ENCODE peak calls at places on chromosomes 1 and 21, in seven cellular contexts. Y is HFF-Myc, Z is cardiac fibroblast, S is tibial nerve, M is right lobe of liver, A is transverse colon, R is AG04450. O is an unnamed sample.

GRCh38 chr1:24420547-24420946 is 4.9 kb downstream of the NIPAL3 start:
- DNase-seq in S (no peak), M (no peak), Z (peak), A (no peak), R (no peak), Y (no peak), O (no peak)

GRCh38 chr1:229848762-229849677 is 218.0 kb upstream of the GALNT2 start:
- DNase-seq in Y (no peak), S (no peak), R (no peak), A (no peak), Z (peak), M (no peak), O (peak)

GRCh38 chr1:152495066-152495675 is 15.4 kb upstream of the LCE5A start:
- DNase-seq in M (no peak), A (peak), Z (peak), S (no peak), R (no peak), Y (no peak), O (peak)

GRCh38 chr21:14545906-14546480 is at the start of gene SAMSN1:
- DNase-seq in A (peak), M (peak), R (no peak), Z (peak), S (no peak), Y (no peak), O (no peak)

GRCh38 chr1:116346943-116347673 is 25.9 kb upstream of the ATP1A1 start:
- DNase-seq in Y (no peak), Z (no peak), A (no peak), M (no peak), R (no peak), S (no peak), O (no peak)

GRCh38 chr1:225460021-225460736 is 32.3 kb upstream of the LBR start:
- DNase-seq in M (no peak), Y (no peak), Z (peak), A (peak), S (no peak), R (no peak), O (no peak)

GRCh38 chr1:231776006-231776707 is 149.6 kb downstream of the DISC1 start:
- DNase-seq in Z (peak), Y (no peak), M (no peak), A (no peak), R (no peak), S (no peak), O (peak)

GRCh38 chr1:178151831-178152230 is 57.9 kb downstream of the RASAL2 start:
- DNase-seq in R (no peak), Y (no peak), Z (no peak), M (no peak), S (no peak), A (no peak), O (no peak)

GRCh38 chr1:51285055-51285454 is 45.3 kb downstream of the TTC39A start:
- DNase-seq in Y (no peak), R (no peak), A (no peak), S (no peak), Z (no peak), M (no peak), O (no peak)

GRCh38 chr1:43174873-43175272 is 2.7 kb downstream of the CFAP57 start:
- DNase-seq in R (no peak), Y (no peak), Z (no peak), S (no peak), A (no peak), M (no peak), O (no peak)

GRCh38 chr1:58809327-58810040 is 25.6 kb upstream of the JUN start:
- DNase-seq in R (peak), M (no peak), S (no peak), A (no peak), Y (no peak), Z (peak), O (no peak)

GRCh38 chr1:155082941-155083541 is 4.4 kb downstream of the EFNA3 start:
- DNase-seq in M (peak), Y (no peak), S (no peak), A (peak), R (no peak), Z (no peak), O (no peak)

GRCh38 chr21:44618504-44618903 is 6.6 kb downstream of the KRTAP10-8 start:
- DNase-seq in R (no peak), Y (no peak), M (peak), Z (peak), A (peak), S (no peak), O (no peak)

GRCh38 chr21:15437873-15438272 is 291.9 kb upstream of the USP25 start:
- DNase-seq in Z (no peak), S (no peak), R (no peak), M (no peak), A (no peak), Y (peak), O (no peak)

GRCh38 chr1:64948216-64948615 is 18.1 kb downstream of the JAK1 start:
- DNase-seq in M (no peak), S (no peak), R (no peak), A (no peak), Z (no peak), Y (no peak), O (no peak)

GRCh38 chr1:40449684-40450490 is at the start of gene ZFP69B:
- DNase-seq in A (peak), S (peak), Y (peak), Z (peak), R (peak), M (peak), O (peak)

GRCh38 chr1:72284398-72285073 is 2.2 kb upstream of the NEGR1 start:
- DNase-seq in Z (peak), R (peak), M (peak), Y (peak), S (no peak), A (peak), O (peak)

GRCh38 chr1:211566431-211567025 is 12.4 kb downstream of the SLC30A1 start:
- DNase-seq in R (no peak), Z (no peak), Y (no peak), A (no peak), M (no peak), S (no peak), O (no peak)

GRCh38 chr1:173017792-173018191 is 32.9 kb downstream of the TNFSF18 start:
- DNase-seq in Y (no peak), M (no peak), S (no peak), Z (no peak), R (no peak), A (no peak), O (no peak)

GRCh38 chr1:173020138-173020742 is 30.5 kb downstream of the TNFSF18 start:
- DNase-seq in M (no peak), Z (no peak), R (no peak), S (no peak), Y (no peak), A (no peak), O (no peak)

GRCh38 chr1:173016409-173016808 is 34.3 kb downstream of the TNFSF18 start:
- DNase-seq in R (no peak), M (no peak), S (no peak), Z (no peak), Y (no peak), A (no peak), O (no peak)

GRCh38 chr1:173014145-173014544 is 36.6 kb downstream of the TNFSF18 start:
- DNase-seq in R (no peak), Y (no peak), S (no peak), M (no peak), A (no peak), Z (no peak), O (no peak)

GRCh38 chr1:173015629-173016028 is 35.1 kb downstream of the TNFSF18 start:
- DNase-seq in S (no peak), R (no peak), A (no peak), Z (no peak), M (no peak), Y (no peak), O (no peak)
- TF ChIP-seq CTCF in S (no peak), R (no peak), A (no peak), Z (no peak), M (no peak), Y (no peak), O (no peak)

DNA sequence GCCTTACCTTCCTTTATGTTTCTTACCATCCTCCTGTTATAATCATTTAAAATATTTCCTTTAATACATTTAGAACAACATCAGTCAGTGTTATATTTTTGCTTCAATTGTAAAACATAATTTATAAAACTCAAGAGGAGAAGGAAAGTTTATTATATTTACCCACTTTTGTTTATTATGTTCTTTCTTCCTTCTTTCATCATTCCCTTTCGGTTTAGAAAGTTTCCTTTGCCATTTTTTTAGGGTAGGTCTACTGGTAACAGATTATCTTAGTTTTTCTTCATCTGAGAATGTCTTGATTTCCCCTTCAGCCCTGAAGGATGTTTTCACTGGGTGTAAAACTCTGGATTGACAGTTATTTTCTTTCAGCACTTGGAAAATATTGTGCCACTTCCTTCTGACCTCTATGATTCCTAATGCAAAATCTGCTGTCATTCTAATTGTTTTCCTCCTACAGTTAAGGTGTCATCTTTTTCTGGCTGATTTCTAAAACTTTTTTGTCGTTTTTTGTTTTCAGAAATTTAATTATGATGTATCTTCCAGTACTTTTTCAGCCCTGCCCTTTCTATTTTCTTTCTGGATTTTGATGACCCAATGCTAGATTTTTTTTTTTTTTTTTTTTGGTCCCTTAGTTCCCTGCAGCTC is 25.0 kb downstream of the PTPN22 start:
- DNase-seq in R (no peak), Y (no peak), S (no peak), M (no peak), Z (no peak), A (no peak), O (no peak)
- TF ChIP-seq CTCF in R (no peak), Y (no peak), S (no peak), M (no peak), Z (no peak), A (no peak), O (no peak)

GRCh38 chr1:999797-1000356 is at the start of gene HES4:
- DNase-seq in S (peak), Y (no peak), R (peak), Z (peak), M (peak), A (peak), O (peak)

GRCh38 chr1:997728-998050 is 2.2 kb downstream of the HES4 start:
- DNase-seq in Z (no peak), R (no peak), S (no peak), Y (no peak), A (no peak), M (no peak), O (no peak)

GRCh38 chr1:996851-997727 is 2.8 kb downstream of the HES4 start:
- DNase-seq in A (no peak), S (no peak), M (no peak), Z (no peak), Y (no peak), R (no peak), O (no peak)

GRCh38 chr1:998905-999796 is 746 bp downstream of the HES4 start:
- DNase-seq in S (no peak), A (no peak), R (no peak), Z (peak), Y (no peak), M (peak), O (no peak)

DNA sequence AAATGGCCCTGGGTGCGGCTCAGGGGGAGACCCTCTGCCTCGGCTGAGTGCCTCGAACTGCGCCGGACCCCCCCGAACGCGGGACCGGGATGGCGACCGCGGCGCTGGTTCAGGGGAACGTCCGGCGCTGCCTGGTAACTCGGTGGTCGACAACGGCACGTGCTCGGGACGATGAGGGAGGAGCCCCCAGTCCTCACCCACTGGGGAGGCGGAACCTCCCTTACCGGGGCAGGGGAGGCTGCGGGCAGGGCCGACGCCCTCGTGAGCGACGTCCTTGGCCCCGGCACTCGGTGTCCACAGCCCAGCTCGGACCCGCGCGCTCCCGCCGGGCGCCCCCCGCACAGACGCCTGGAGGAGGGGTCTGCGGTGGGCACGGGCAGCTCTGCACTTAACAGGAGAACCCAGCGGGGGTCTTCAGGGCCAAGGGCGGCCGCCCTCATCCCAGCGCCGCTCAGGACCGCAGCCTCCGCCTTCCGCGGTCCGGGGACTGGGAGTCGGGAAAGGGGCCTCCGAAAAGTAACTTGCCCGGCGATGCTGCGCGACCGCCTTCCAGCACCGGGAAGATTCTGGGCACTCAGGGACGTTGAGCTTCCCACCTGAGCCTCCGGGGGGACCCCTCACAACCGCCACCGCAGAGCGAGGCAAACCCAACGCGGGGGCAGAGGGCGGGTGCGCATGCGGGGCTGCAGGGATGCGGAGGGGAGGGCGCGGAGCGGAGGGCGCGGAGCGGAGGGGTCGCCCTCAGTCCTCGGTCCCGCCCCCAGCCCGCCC is 1.7 kb downstream of the HES4 start:
- DNase-seq in S (no peak), M (no peak), R (no peak), A (no peak), Y (no peak), Z (no peak), O (no peak)
- TF ChIP-seq CTCF in S (no peak), M (no peak), R (no peak), A (no peak), Y (no peak), Z (no peak), O (no peak)

GRCh38 chr1:160416369-160416768 is 16.0 kb downstream of the VANGL2 start:
- DNase-seq in M (no peak), Z (peak), R (no peak), Y (no peak), A (no peak), S (no peak), O (peak)
- TF ChIP-seq CTCF in M (peak), Z (peak), R (peak), Y (peak), A (no peak), S (no peak), O (peak)